ENCODE peak calls at places on chromosomes 7 and 10, in five cellular contexts. S is GM18507, M is MCF 10A, F is GM20000, R is NCI-H1105 treated with DMSO at 0.1 percent for 48 hours. I is an unnamed sample.

GRCh38 chr10:5779753-5780152 is 33.5 kb downstream of the GDI2 start:
- DNase-seq in F (no peak), S (no peak), R (no peak), M (no peak), I (no peak)

GRCh38 chr10:17865351-17865750 is 56.2 kb downstream of the MRC1 start:
- DNase-seq in M (no peak), S (no peak), F (no peak), R (no peak), I (no peak)

GRCh38 chr7:33757563-33758165 is 147.7 kb upstream of the BMPER start:
- DNase-seq in R (peak; percentile 5), F (no peak), M (peak; percentile 61), S (no peak), I (peak; percentile 38)

GRCh38 chr10:122374859-122375721 is 582 bp downstream of the PLEKHA1 start:
- DNase-seq in F (peak; percentile 79), R (peak; percentile 36), S (peak; percentile 53), M (peak; percentile 42), I (peak; percentile 77)

GRCh38 chr10:63700209-63700934 is 179.2 kb downstream of the REEP3 start:
- DNase-seq in F (no peak), M (peak; percentile 90), R (peak; percentile 8), S (no peak), I (no peak)

GRCh38 chr7:117875566-117875965 is 2.3 kb upstream of the CTTNBP2 start:
- DNase-seq in R (no peak), S (no peak), F (no peak), M (no peak), I (peak; percentile 3)

GRCh38 chr10:46220872-46221538 is 65.8 kb upstream of the ANTXRL start:
- DNase-seq in F (no peak), R (no peak), M (no peak), S (no peak), I (no peak)

GRCh38 chr10:122054046-122055025 is 65.4 kb downstream of the TACC2 start:
- DNase-seq in R (no peak), F (no peak), M (peak; percentile 84), S (no peak), I (peak; percentile 33)

GRCh38 chr7:131196808-131197207 is 130.9 kb upstream of the MKLN1 start:
- DNase-seq in M (no peak), F (no peak), R (no peak), S (no peak), I (peak; percentile 45)

GRCh38 chr10:5873515-5873995 is 16.1 kb downstream of the ANKRD16 start:
- DNase-seq in S (no peak), R (peak; percentile 14), F (peak; percentile 82), M (peak; percentile 77), I (peak; percentile 65)

GRCh38 chr10:123146892-123147634 is 873 bp upstream of the HMX2 start:
- DNase-seq in S (no peak), M (no peak), F (no peak), R (no peak), I (no peak)

GRCh38 chr7:39910108-39910869 is 39.8 kb upstream of the CDK13 start:
- DNase-seq in R (no peak), M (peak; percentile 62), F (no peak), S (no peak), I (no peak)

GRCh38 chr10:129101232-129101980 is 365.6 kb upstream of the MGMT start:
- DNase-seq in M (no peak), R (peak; percentile 24), S (no peak), F (no peak), I (no peak)

GRCh38 chr7:135799881-135800280 is 51.3 kb upstream of the FAM180A start:
- DNase-seq in F (no peak), M (no peak), R (no peak), S (no peak), I (no peak)

GRCh38 chr10:127922675-127923366 is 15.9 kb downstream of the PTPRE start:
- DNase-seq in R (no peak), F (no peak), M (peak; percentile 93), S (no peak), I (no peak)

GRCh38 chr7:20797174-20798080 is 10.7 kb upstream of the SP8 start:
- DNase-seq in M (no peak), F (no peak), S (peak; percentile 40), R (peak; percentile 66), I (peak; percentile 61)

I was measured in NCI-H526.